ENCODE peak calls at places on chromosomes 6 and 20, in six cellular contexts. One of them, this sample, is unnamed.

GRCh38 chr20:9218412-9219001 is 149.6 kb downstream of the PLCB4 start:
- DNase-seq in endothelial cell: no peak
- DNase-seq in cardiac muscle cell: no peak
- DNase-seq in lower lobe of right lung: no peak
- DNase-seq in psoas muscle: no peak
- DNase-seq in GM23338: no peak
- DNase-seq in this sample: peak

GRCh38 chr6:13113956-13114593 is 214.3 kb downstream of the TBC1D7 start:
- DNase-seq in lower lobe of right lung: no peak
- DNase-seq in endothelial cell: no peak
- DNase-seq in psoas muscle: no peak
- DNase-seq in cardiac muscle cell: no peak
- DNase-seq in GM23338: no peak
- DNase-seq in this sample: peak

GRCh38 chr6:122657601-122658000 is 47.4 kb downstream of the PKIB start:
- DNase-seq in GM23338: no peak
- DNase-seq in psoas muscle: no peak
- DNase-seq in cardiac muscle cell: no peak
- DNase-seq in lower lobe of right lung: no peak
- DNase-seq in endothelial cell: no peak
- DNase-seq in this sample: no peak

GRCh38 chr20:44720994-44721784 is 6.0 kb downstream of the CCN5 start:
- DNase-seq in endothelial cell: no peak
- DNase-seq in lower lobe of right lung: peak
- DNase-seq in psoas muscle: no peak
- DNase-seq in cardiac muscle cell: no peak
- DNase-seq in GM23338: no peak
- DNase-seq in this sample: no peak

GRCh38 chr20:25345721-25346120 is 44.9 kb downstream of the ABHD12 start:
- DNase-seq in endothelial cell: no peak
- DNase-seq in GM23338: no peak
- DNase-seq in psoas muscle: no peak
- DNase-seq in lower lobe of right lung: no peak
- DNase-seq in cardiac muscle cell: no peak
- DNase-seq in this sample: no peak

GRCh38 chr20:37649635-37650244 is 44.1 kb upstream of the CTNNBL1 start:
- DNase-seq in psoas muscle: no peak
- DNase-seq in cardiac muscle cell: no peak
- DNase-seq in GM23338: no peak
- DNase-seq in endothelial cell: no peak
- DNase-seq in lower lobe of right lung: no peak
- DNase-seq in this sample: no peak

GRCh38 chr6:71012871-71013456 is 56.1 kb upstream of the B3GAT2 start:
- DNase-seq in endothelial cell: peak
- DNase-seq in cardiac muscle cell: peak
- DNase-seq in GM23338: peak
- DNase-seq in lower lobe of right lung: no peak
- DNase-seq in psoas muscle: no peak
- DNase-seq in this sample: peak

GRCh38 chr6:49202923-49203322 is 260.1 kb downstream of the MMUT start:
- DNase-seq in psoas muscle: no peak
- DNase-seq in lower lobe of right lung: no peak
- DNase-seq in GM23338: no peak
- DNase-seq in cardiac muscle cell: no peak
- DNase-seq in endothelial cell: no peak
- DNase-seq in this sample: no peak

GRCh38 chr20:39775110-39775509 is 813.0 kb downstream of the DHX35 start:
- DNase-seq in endothelial cell: no peak
- DNase-seq in psoas muscle: peak
- DNase-seq in cardiac muscle cell: no peak
- DNase-seq in lower lobe of right lung: peak
- DNase-seq in GM23338: no peak
- DNase-seq in this sample: no peak

GRCh38 chr20:59821788-59822187 is 111.6 kb downstream of the SYCP2 start:
- DNase-seq in cardiac muscle cell: no peak
- DNase-seq in GM23338: no peak
- DNase-seq in lower lobe of right lung: no peak
- DNase-seq in psoas muscle: no peak
- DNase-seq in endothelial cell: no peak
- DNase-seq in this sample: no peak

GRCh38 chr6:50270427-50270826 is 220.7 kb upstream of the DEFB112 start:
- DNase-seq in GM23338: no peak
- DNase-seq in cardiac muscle cell: no peak
- DNase-seq in lower lobe of right lung: no peak
- DNase-seq in psoas muscle: no peak
- DNase-seq in endothelial cell: no peak
- DNase-seq in this sample: no peak

GRCh38 chr20:57450931-57451330 is 59.7 kb downstream of the RBM38 start:
- DNase-seq in lower lobe of right lung: no peak
- DNase-seq in endothelial cell: no peak
- DNase-seq in cardiac muscle cell: no peak
- DNase-seq in psoas muscle: no peak
- DNase-seq in GM23338: no peak
- DNase-seq in this sample: no peak

GRCh38 chr6:39391182-39391581 is 68.7 kb upstream of the KCNK16 start:
- DNase-seq in lower lobe of right lung: no peak
- DNase-seq in endothelial cell: no peak
- DNase-seq in psoas muscle: no peak
- DNase-seq in cardiac muscle cell: no peak
- DNase-seq in GM23338: no peak
- DNase-seq in this sample: no peak

GRCh38 chr6:10310826-10311225 is 104.0 kb downstream of the TFAP2A start:
- DNase-seq in cardiac muscle cell: no peak
- DNase-seq in endothelial cell: no peak
- DNase-seq in lower lobe of right lung: no peak
- DNase-seq in psoas muscle: no peak
- DNase-seq in GM23338: no peak
- DNase-seq in this sample: no peak

GRCh38 chr6:6942826-6943225 is 164.9 kb upstream of the RREB1 start:
- DNase-seq in lower lobe of right lung: peak
- DNase-seq in psoas muscle: peak
- DNase-seq in GM23338: no peak
- DNase-seq in cardiac muscle cell: no peak
- DNase-seq in endothelial cell: no peak
- DNase-seq in this sample: no peak

GRCh38 chr6:40810176-40810575 is 223.0 kb upstream of the LRFN2 start:
- DNase-seq in endothelial cell: no peak
- DNase-seq in lower lobe of right lung: no peak
- DNase-seq in GM23338: no peak
- DNase-seq in psoas muscle: no peak
- DNase-seq in cardiac muscle cell: no peak
- DNase-seq in this sample: no peak

GRCh38 chr6:144063246-144063743 is 32.1 kb downstream of the SF3B5 start:
- DNase-seq in GM23338: peak
- DNase-seq in psoas muscle: no peak
- DNase-seq in endothelial cell: no peak
- DNase-seq in cardiac muscle cell: no peak
- DNase-seq in lower lobe of right lung: no peak
- DNase-seq in this sample: no peak

GRCh38 chr6:34152806-34153565 is 7.1 kb upstream of the GRM4 start:
- DNase-seq in psoas muscle: no peak
- DNase-seq in lower lobe of right lung: no peak
- DNase-seq in endothelial cell: no peak
- DNase-seq in GM23338: no peak
- DNase-seq in cardiac muscle cell: no peak
- DNase-seq in this sample: no peak

GRCh38 chr20:47941869-47942268 is 156.6 kb upstream of the SULF2 start:
- DNase-seq in GM23338: no peak
- DNase-seq in psoas muscle: no peak
- DNase-seq in lower lobe of right lung: no peak
- DNase-seq in endothelial cell: no peak
- DNase-seq in cardiac muscle cell: no peak
- DNase-seq in this sample: no peak

GRCh38 chr20:63979221-63979548 is 257 bp downstream of the SAMD10 start:
- DNase-seq in GM23338: no peak
- DNase-seq in psoas muscle: no peak
- DNase-seq in lower lobe of right lung: no peak
- DNase-seq in endothelial cell: no peak
- DNase-seq in cardiac muscle cell: no peak
- DNase-seq in this sample: peak

GRCh38 chr20:63982937-63983336 is 2.0 kb downstream of the PRPF6 start:
- DNase-seq in lower lobe of right lung: no peak
- DNase-seq in cardiac muscle cell: no peak
- DNase-seq in GM23338: no peak
- DNase-seq in endothelial cell: no peak
- DNase-seq in psoas muscle: no peak
- DNase-seq in this sample: no peak

GRCh38 chr20:63980317-63980805 is 571 bp upstream of the PRPF6 start:
- DNase-seq in endothelial cell: no peak
- DNase-seq in cardiac muscle cell: peak
- DNase-seq in lower lobe of right lung: no peak
- DNase-seq in GM23338: no peak
- DNase-seq in psoas muscle: no peak
- DNase-seq in this sample: no peak

GRCh38 chr20:63979549-63980316 is at the start of gene SAMD10:
- DNase-seq in psoas muscle: no peak
- DNase-seq in GM23338: peak
- DNase-seq in lower lobe of right lung: no peak
- DNase-seq in cardiac muscle cell: peak
- DNase-seq in endothelial cell: peak
- DNase-seq in this sample: peak

GRCh38 chr20:63980806-63981728 is at the start of gene PRPF6:
- DNase-seq in endothelial cell: peak
- DNase-seq in GM23338: peak
- DNase-seq in cardiac muscle cell: peak
- DNase-seq in psoas muscle: peak
- DNase-seq in lower lobe of right lung: peak
- DNase-seq in this sample: peak
- TF ChIP-seq CTCF in endothelial cell: peak
- TF ChIP-seq CTCF in GM23338: peak
- TF ChIP-seq CTCF in cardiac muscle cell: peak
- TF ChIP-seq CTCF in psoas muscle: peak
- TF ChIP-seq CTCF in lower lobe of right lung: peak
- TF ChIP-seq CTCF in this sample: peak

GRCh38 chr6:56992053-56992452 is 37.1 kb downstream of the BEND6 start:
- DNase-seq in endothelial cell: no peak
- DNase-seq in lower lobe of right lung: no peak
- DNase-seq in cardiac muscle cell: no peak
- DNase-seq in GM23338: no peak
- DNase-seq in psoas muscle: no peak
- DNase-seq in this sample: no peak

GRCh38 chr6:56996401-56996800 is 41.5 kb downstream of the BEND6 start:
- DNase-seq in lower lobe of right lung: no peak
- DNase-seq in psoas muscle: no peak
- DNase-seq in endothelial cell: no peak
- DNase-seq in GM23338: no peak
- DNase-seq in cardiac muscle cell: no peak
- DNase-seq in this sample: no peak

GRCh38 chr6:56992703-56993102 is 37.8 kb downstream of the BEND6 start:
- DNase-seq in endothelial cell: no peak
- DNase-seq in cardiac muscle cell: no peak
- DNase-seq in GM23338: no peak
- DNase-seq in lower lobe of right lung: no peak
- DNase-seq in psoas muscle: no peak
- DNase-seq in this sample: no peak

GRCh38 chr6:56999049-56999448 is 44.1 kb downstream of the BEND6 start:
- DNase-seq in GM23338: no peak
- DNase-seq in lower lobe of right lung: no peak
- DNase-seq in cardiac muscle cell: no peak
- DNase-seq in psoas muscle: no peak
- DNase-seq in endothelial cell: no peak
- DNase-seq in this sample: no peak

DNA sequence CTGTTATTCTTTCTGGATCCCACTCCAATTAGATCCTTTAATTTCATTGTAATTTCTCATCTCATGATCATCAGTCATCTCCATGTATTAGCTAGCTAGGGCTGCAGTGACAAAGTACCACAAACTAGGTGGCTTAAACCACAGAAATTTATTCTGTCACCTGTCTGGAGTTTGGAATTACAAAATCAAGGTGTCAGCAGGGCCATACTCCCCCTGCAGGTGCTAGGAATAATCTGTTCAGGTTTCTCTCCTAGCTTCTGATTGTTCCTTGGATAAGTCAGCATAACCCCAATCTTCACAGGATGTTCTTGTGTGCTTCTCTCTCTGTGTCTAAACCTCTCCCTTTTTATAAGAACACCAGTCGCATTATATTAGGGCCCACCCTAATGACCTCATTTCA is 40.4 kb downstream of the BEND6 start:
- DNase-seq in cardiac muscle cell: no peak
- DNase-seq in GM23338: peak
- DNase-seq in lower lobe of right lung: no peak
- DNase-seq in endothelial cell: no peak
- DNase-seq in psoas muscle: no peak
- DNase-seq in this sample: no peak
- TF ChIP-seq CTCF in cardiac muscle cell: no peak
- TF ChIP-seq CTCF in GM23338: peak
- TF ChIP-seq CTCF in lower lobe of right lung: no peak
- TF ChIP-seq CTCF in endothelial cell: no peak
- TF ChIP-seq CTCF in psoas muscle: no peak
- TF ChIP-seq CTCF in this sample: no peak

DNA sequence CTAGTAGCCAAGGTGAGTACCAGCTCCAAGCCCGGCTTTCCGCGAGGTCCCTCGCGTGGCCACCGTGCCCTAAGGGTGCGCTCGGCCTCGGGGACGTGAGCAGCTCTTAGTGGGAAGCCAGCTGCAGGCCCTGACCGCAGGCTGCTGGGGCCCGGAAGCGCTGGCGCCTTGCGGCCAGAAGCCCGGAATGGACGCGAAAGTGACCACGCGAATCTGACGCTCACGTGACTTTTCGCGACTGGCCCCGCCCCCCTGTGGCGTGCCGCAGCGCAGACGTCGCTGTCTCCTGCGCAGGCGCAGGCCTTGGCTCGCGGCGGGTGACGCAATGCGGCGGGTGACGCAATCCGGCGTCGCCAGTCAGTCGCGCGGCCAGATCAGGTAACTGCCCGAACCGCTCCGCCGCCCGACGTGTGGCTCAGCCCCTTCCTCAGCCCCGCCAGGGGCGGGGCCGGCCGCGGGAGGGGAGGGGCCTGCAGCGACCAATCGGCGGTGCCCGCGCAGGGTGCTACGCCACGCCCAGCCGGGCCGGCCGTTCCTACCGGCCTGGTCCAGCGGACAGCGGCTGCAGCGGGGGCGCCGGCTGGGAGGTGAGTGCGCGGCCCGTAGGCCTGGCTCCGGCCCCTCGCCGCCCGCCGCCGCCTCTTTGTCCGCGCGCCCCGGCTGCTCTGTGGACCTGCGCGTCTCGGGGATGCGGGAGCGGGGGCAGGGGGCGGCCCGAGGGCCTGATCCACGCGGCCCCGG is at the start of gene GZF1:
- DNase-seq in lower lobe of right lung: peak
- DNase-seq in cardiac muscle cell: peak
- DNase-seq in psoas muscle: peak
- DNase-seq in endothelial cell: peak
- DNase-seq in GM23338: peak
- DNase-seq in this sample: peak
- TF ChIP-seq CTCF in lower lobe of right lung: no peak
- TF ChIP-seq CTCF in cardiac muscle cell: peak
- TF ChIP-seq CTCF in psoas muscle: no peak
- TF ChIP-seq CTCF in endothelial cell: no peak
- TF ChIP-seq CTCF in GM23338: no peak
- TF ChIP-seq CTCF in this sample: no peak

DNA sequence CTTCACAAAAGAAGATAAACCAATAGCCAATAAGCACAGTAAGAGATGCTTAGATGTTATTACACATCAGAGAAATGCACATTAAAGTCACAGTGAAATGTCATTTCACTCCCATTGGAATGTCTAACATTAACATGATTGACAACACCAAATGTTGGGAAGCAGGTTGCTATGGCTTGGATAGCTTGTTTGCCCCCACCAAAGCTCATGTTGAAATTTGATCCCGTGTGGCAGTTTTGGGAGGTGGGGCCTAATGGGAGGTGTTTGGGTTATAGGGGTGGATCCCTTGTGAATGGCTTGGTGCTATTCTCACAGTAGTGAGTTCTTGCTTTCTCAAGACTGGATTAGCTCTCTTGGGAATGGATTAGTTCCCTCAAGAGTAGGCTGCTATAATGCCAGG is 44.8 kb downstream of the MRAP2 start:
- DNase-seq in GM23338: peak
- DNase-seq in cardiac muscle cell: no peak
- DNase-seq in psoas muscle: no peak
- DNase-seq in endothelial cell: no peak
- DNase-seq in lower lobe of right lung: no peak
- DNase-seq in this sample: no peak
- TF ChIP-seq CTCF in GM23338: no peak
- TF ChIP-seq CTCF in cardiac muscle cell: no peak
- TF ChIP-seq CTCF in psoas muscle: no peak
- TF ChIP-seq CTCF in endothelial cell: no peak
- TF ChIP-seq CTCF in lower lobe of right lung: no peak
- TF ChIP-seq CTCF in this sample: no peak